ENCODE peak calls at places on chromosome 7, in four cellular contexts. S is transverse colon, R is spleen, Z is HepG2. F is an unnamed sample.

GRCh38 chr7:360454-361100 is 70.6 kb downstream of the FOXL3 start:
- DNase-seq in S (no peak), R (peak; percentile 62), Z (no peak), F (no peak)

GRCh38 chr7:28784166-28784870 is 173.8 kb downstream of the TRIL start:
- DNase-seq in S (no peak), R (no peak), Z (no peak), F (no peak)

GRCh38 chr7:127822822-127823508 is 171.0 kb downstream of the SND1 start:
- DNase-seq in S (no peak), R (no peak), Z (no peak), F (no peak)

GRCh38 chr7:157614457-157615020 is 277.7 kb downstream of the DNAJB6 start:
- DNase-seq in S (no peak), R (no peak), Z (no peak), F (peak; percentile 44)

GRCh38 chr7:41771717-41772116 is 68.8 kb upstream of the INHBA start:
- DNase-seq in S (no peak), R (no peak), Z (no peak), F (no peak)

GRCh38 chr7:127393370-127394058 is 1.0 kb upstream of the ZNF800 start:
- DNase-seq in S (no peak), R (peak; percentile 78), Z (no peak), F (no peak)

GRCh38 chr7:103880201-103880600 is 109.3 kb downstream of the RELN start:
- DNase-seq in S (no peak), R (no peak), Z (no peak), F (no peak)

GRCh38 chr7:73885975-73886798 is 25.2 kb downstream of the TMEM270 start:
- DNase-seq in S (peak; percentile 45), R (no peak), Z (no peak), F (peak; percentile 70)

GRCh38 chr7:2211926-2212325 is 20.8 kb downstream of the MAD1L1 start:
- DNase-seq in S (no peak), R (peak; percentile 69), Z (no peak), F (no peak)

GRCh38 chr7:144812379-144813283 is 23.2 kb downstream of the TPK1 start:
- DNase-seq in S (no peak), R (no peak), Z (no peak), F (no peak)

GRCh38 chr7:91911121-91911520 is 29.5 kb upstream of the AKAP9 start:
- DNase-seq in S (no peak), R (no peak), Z (no peak), F (no peak)

GRCh38 chr7:133358728-133359127 is 105.8 kb downstream of the EXOC4 start:
- DNase-seq in S (no peak), R (no peak), Z (no peak), F (no peak)

GRCh38 chr7:154928136-154929005 is 74.6 kb downstream of the PAXIP1 start:
- DNase-seq in S (peak; percentile 40), R (peak; percentile 81), Z (peak; percentile 95), F (peak; percentile 48)

GRCh38 chr7:155534691-155535090 is 11.7 kb downstream of the CNPY1 start:
- DNase-seq in S (no peak), R (no peak), Z (no peak), F (no peak)

GRCh38 chr7:79298145-79298760 is 155.2 kb downstream of the MAGI2 start:
- DNase-seq in S (no peak), R (no peak), Z (peak; percentile 25), F (no peak)

GRCh38 chr7:101924171-101924570 is 106.7 kb downstream of the CUX1 start:
- DNase-seq in S (no peak), R (peak; percentile 17), Z (no peak), F (no peak)

GRCh38 chr7:78901566-78901965 is 551.9 kb downstream of the MAGI2 start:
- DNase-seq in S (no peak), R (no peak), Z (no peak), F (no peak)

GRCh38 chr7:51102828-51103227 is 213.8 kb downstream of the COBL start:
- DNase-seq in S (no peak), R (no peak), Z (no peak), F (no peak)

GRCh38 chr7:103729026-103729425 is 260.4 kb downstream of the RELN start:
- DNase-seq in S (no peak), R (no peak), Z (no peak), F (no peak)

GRCh38 chr7:55587687-55588378 is 15.5 kb upstream of the VOPP1 start:
- DNase-seq in S (no peak), R (no peak), Z (no peak), F (no peak)

GRCh38 chr7:25813381-25813780 is 338.6 kb upstream of the NFE2L3 start:
- DNase-seq in S (no peak), R (no peak), Z (no peak), F (no peak)

GRCh38 chr7:55996856-55997500 is 32.6 kb downstream of the NIPSNAP2 start:
- DNase-seq in S (no peak), R (no peak), Z (peak; percentile 91), F (no peak)

GRCh38 chr7:87480386-87480785 is 4.9 kb upstream of the ABCB4 start:
- DNase-seq in S (no peak), R (no peak), Z (no peak), F (no peak)

GRCh38 chr7:25722856-25723255 is 429.1 kb upstream of the NFE2L3 start:
- DNase-seq in S (no peak), R (no peak), Z (no peak), F (no peak)

GRCh38 chr7:54944179-54944578 is 74.6 kb upstream of the EGFR start:
- DNase-seq in S (no peak), R (no peak), Z (no peak), F (no peak)

GRCh38 chr7:91379246-91379645 is 115.0 kb downstream of the FZD1 start:
- DNase-seq in S (no peak), R (no peak), Z (no peak), F (no peak)

GRCh38 chr7:95619517-95619916 is 23.2 kb upstream of the PDK4 start:
- DNase-seq in S (no peak), R (no peak), Z (no peak), F (no peak)

GRCh38 chr7:12090757-12091134 is 120.3 kb upstream of the TMEM106B start:
- DNase-seq in S (no peak), R (peak; percentile 60), Z (no peak), F (no peak)

GRCh38 chr7:6016653-6016966 is 7.5 kb downstream of the AIMP2 start:
- DNase-seq in S (no peak), R (no peak), Z (no peak), F (no peak)

GRCh38 chr7:138890782-138891445 is 90.3 kb downstream of the KIAA1549 start:
- DNase-seq in S (no peak), R (no peak), Z (peak; percentile 73), F (peak; percentile 76)

GRCh38 chr7:128392446-128393327 is 17.1 kb downstream of the IMPDH1 start:
- DNase-seq in S (no peak), R (no peak), Z (no peak), F (no peak)

GRCh38 chr7:128458956-128459355 is 3.3 kb downstream of the HILPDA start:
- DNase-seq in S (no peak), R (no peak), Z (no peak), F (no peak)

GRCh38 chr7:96224682-96225081 is 97.2 kb downstream of the SLC25A13 start:
- DNase-seq in S (no peak), R (no peak), Z (peak; percentile 16), F (no peak)

GRCh38 chr7:38241071-38241470 is 32.4 kb downstream of the TARP start:
- DNase-seq in S (no peak), R (no peak), Z (no peak), F (no peak)

GRCh38 chr7:154973381-154973780 is 29.5 kb downstream of the PAXIP1 start:
- DNase-seq in S (no peak), R (no peak), Z (no peak), F (no peak)

GRCh38 chr7:131122394-131122793 is 205.3 kb upstream of the MKLN1 start:
- DNase-seq in S (no peak), R (no peak), Z (no peak), F (no peak)

GRCh38 chr7:131119381-131119780 is 208.3 kb upstream of the MKLN1 start:
- DNase-seq in S (no peak), R (no peak), Z (no peak), F (no peak)

GRCh38 chr7:131124867-131125266 is 202.8 kb upstream of the MKLN1 start:
- DNase-seq in S (no peak), R (no peak), Z (no peak), F (no peak)

DNA sequence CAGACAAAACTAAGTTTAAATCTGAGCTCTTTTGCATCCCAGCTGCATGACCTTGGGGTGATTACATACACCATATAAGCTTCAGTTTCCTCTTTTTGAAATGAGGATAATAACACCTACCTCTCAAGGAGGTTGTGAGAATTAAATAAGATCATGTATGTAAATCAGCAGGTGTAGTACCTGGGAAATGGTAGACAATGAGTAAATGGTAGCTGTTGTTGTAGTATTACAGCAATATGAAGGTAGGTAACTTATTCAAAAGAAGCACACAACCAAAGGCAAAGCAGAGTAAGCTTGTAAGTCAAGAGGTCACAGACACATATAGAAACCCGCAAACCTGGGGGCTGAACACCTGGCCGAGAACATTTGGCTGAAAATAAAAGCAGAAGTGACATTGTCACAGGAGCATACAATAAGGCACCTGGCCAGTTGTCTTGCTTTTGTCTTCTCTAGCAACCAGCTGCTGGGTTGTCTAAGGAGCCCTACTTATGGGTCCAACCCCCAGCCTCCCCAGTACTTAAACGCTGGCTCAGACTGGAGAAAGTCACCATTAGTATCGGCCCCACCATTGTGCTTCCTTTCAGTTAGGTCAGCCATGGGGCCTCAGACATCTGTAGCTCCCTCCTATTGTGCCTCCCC is 203.6 kb upstream of the MKLN1 start:
- DNase-seq in S (peak; percentile 63), R (no peak), Z (no peak), F (no peak)
- TF ChIP-seq POLR2AphosphoS5 in S (no peak), R (peak; percentile 72), Z (no peak), F (no peak)

GRCh38 chr7:140696679-140697446 is at the start of gene NDUFB2:
- DNase-seq in S (peak; percentile 81), R (peak; percentile 99), Z (peak; percentile 67), F (peak; percentile 69)
- TF ChIP-seq POLR2A in S (peak; percentile 93), R (peak; percentile 89), Z (peak; percentile 95), F (peak; percentile 87)

GRCh38 chr7:100888988-100889760 is at the start of gene UFSP1:
- DNase-seq in S (no peak), R (no peak), Z (no peak), F (no peak)
- TF ChIP-seq POLR2AphosphoS5 in S (no peak), R (no peak), Z (peak; percentile 53), F (no peak)

GRCh38 chr7:43618073-43618472 is 35.2 kb downstream of the STK17A start:
- DNase-seq in S (no peak), R (no peak), Z (no peak), F (no peak)
- TF ChIP-seq POLR2A in S (no peak), R (no peak), Z (no peak), F (no peak)

GRCh38 chr7:129780257-129781127 is 169.0 kb downstream of the NRF1 start:
- DNase-seq in S (peak; percentile 91), R (peak; percentile 83), Z (peak; percentile 72), F (peak; percentile 78)

GRCh38 chr7:129777993-129778769 is 166.7 kb downstream of the NRF1 start:
- DNase-seq in S (no peak), R (no peak), Z (no peak), F (no peak)

GRCh38 chr7:129781128-129781855 is 169.8 kb downstream of the NRF1 start:
- DNase-seq in S (no peak), R (no peak), Z (no peak), F (no peak)

GRCh38 chr7:129778770-129779601 is 167.5 kb downstream of the NRF1 start:
- DNase-seq in S (no peak), R (no peak), Z (no peak), F (no peak)

GRCh38 chr7:129779602-129780256 is 168.2 kb downstream of the NRF1 start:
- DNase-seq in S (peak; percentile 49), R (peak; percentile 81), Z (peak; percentile 61), F (peak; percentile 44)
- TF ChIP-seq POLR2AphosphoS5 in S (peak; percentile 60), R (no peak), Z (peak; percentile 21), F (no peak)

F was measured in breast epithelium.